ENCODE peak calls at places on chromosomes 13 and 19, in seven cellular contexts. J, C, Y, Q, T, M and R are unnamed samples.

GRCh38 chr19:42115705-42116104 is 16.5 kb downstream of the POU2F2 start:
- DNase-seq in J (no peak), T (no peak), M (no peak), Q (no peak), C (no peak), Y (no peak), R (no peak)

GRCh38 chr13:30832845-30833332 is 73.2 kb upstream of the MEDAG start:
- DNase-seq in Q (no peak), M (peak), Y (peak), T (no peak), J (peak), C (peak), R (peak)

GRCh38 chr13:74747186-74747955 is 613.2 kb upstream of the KLF12 start:
- DNase-seq in J (no peak), M (no peak), T (no peak), Q (no peak), Y (no peak), C (no peak), R (no peak)

GRCh38 chr19:32599736-32600157 is 18.8 kb downstream of the PDCD5 start:
- DNase-seq in Q (peak), C (peak), M (peak), T (peak), J (peak), Y (no peak), R (peak)

GRCh38 chr19:3618144-3618810 is 8.3 kb downstream of the CACTIN start:
- DNase-seq in J (peak), M (peak), T (no peak), C (peak), Y (peak), Q (peak), R (peak)

GRCh38 chr19:17946965-17947784 is 14.4 kb downstream of the CCDC124 start:
- DNase-seq in Y (no peak), J (peak), Q (no peak), C (no peak), M (no peak), T (no peak), R (no peak)

GRCh38 chr13:100852146-100852545 is 177.6 kb upstream of the TMTC4 start:
- DNase-seq in J (no peak), Y (no peak), Q (no peak), T (no peak), C (no peak), M (no peak), R (no peak)

GRCh38 chr19:6714749-6715555 is 5.5 kb downstream of the C3 start:
- DNase-seq in C (no peak), Y (no peak), M (no peak), Q (no peak), J (no peak), T (no peak), R (no peak)

GRCh38 chr19:5893907-5894703 is 9.5 kb downstream of the NDUFA11 start:
- DNase-seq in Q (no peak), T (no peak), Y (no peak), M (peak), J (no peak), C (no peak), R (no peak)

GRCh38 chr13:111912453-111912866 is 154.5 kb upstream of the SOX1 start:
- DNase-seq in J (no peak), Y (no peak), Q (no peak), T (no peak), M (no peak), C (no peak), R (no peak)

GRCh38 chr19:32935629-32936028 is 36.1 kb downstream of the CEP89 start:
- DNase-seq in M (no peak), Q (no peak), T (no peak), C (no peak), Y (no peak), J (no peak), R (no peak)

GRCh38 chr19:3809881-3810707 is 23.9 kb upstream of the MATK start:
- DNase-seq in Y (no peak), M (no peak), J (peak), C (no peak), T (no peak), Q (no peak), R (peak)

GRCh38 chr19:11345122-11345752 is 831 bp downstream of the TMEM205 start:
- DNase-seq in Y (no peak), T (no peak), Q (no peak), J (no peak), M (peak), C (no peak), R (peak)

GRCh38 chr19:1074512-1075283 is 7.7 kb downstream of the ARHGAP45 start:
- DNase-seq in C (peak), M (peak), Q (no peak), Y (peak), J (peak), T (no peak), R (peak)

GRCh38 chr13:23321534-23322241 is 111.8 kb downstream of the SACS start:
- DNase-seq in Y (no peak), C (no peak), J (peak), T (peak), Q (peak), M (no peak), R (peak)

GRCh38 chr13:59480398-59480797 is 683.3 kb downstream of the DIAPH3 start:
- DNase-seq in T (no peak), J (no peak), C (no peak), Y (no peak), Q (no peak), M (no peak), R (no peak)

GRCh38 chr19:4506449-4507149 is 11.7 kb downstream of the PLIN4 start:
- DNase-seq in J (no peak), T (no peak), C (no peak), Q (peak), M (no peak), Y (no peak), R (no peak)

GRCh38 chr19:13044160-13044853 is 49.0 kb downstream of the NFIX start:
- DNase-seq in J (no peak), Y (no peak), Q (no peak), C (peak), M (no peak), T (no peak), R (no peak)

GRCh38 chr19:35793381-35794165 is 18.2 kb downstream of the ARHGAP33 start:
- DNase-seq in T (no peak), M (no peak), Y (no peak), C (no peak), J (no peak), Q (peak), R (no peak)

GRCh38 chr13:39887424-39887823 is 232.0 kb downstream of the COG6 start:
- DNase-seq in T (no peak), C (no peak), J (no peak), Y (no peak), Q (peak), M (no peak), R (no peak)

GRCh38 chr13:96822900-96823299 is 171.4 kb downstream of the OXGR1 start:
- DNase-seq in C (no peak), Q (no peak), M (peak), T (no peak), J (no peak), Y (no peak), R (peak)

GRCh38 chr19:35715981-35716734 is 1.6 kb upstream of the KMT2B start:
- DNase-seq in J (no peak), C (no peak), T (no peak), Q (peak), Y (no peak), M (peak), R (no peak)

GRCh38 chr13:39419866-39420265 is 183.1 kb downstream of the LHFPL6 start:
- DNase-seq in Y (no peak), T (no peak), C (no peak), J (no peak), Q (no peak), M (no peak), R (no peak)

GRCh38 chr19:15836345-15836594 is 20.8 kb upstream of the OR10H1 start:
- DNase-seq in J (no peak), C (no peak), M (no peak), Q (peak), T (peak), Y (no peak), R (no peak)

GRCh38 chr19:34639491-34640085 is 37.4 kb downstream of the SCGB2B2 start:
- DNase-seq in Q (peak), C (peak), M (peak), J (peak), T (peak), Y (peak), R (peak)

GRCh38 chr19:15195381-15195964 is 5.3 kb downstream of the NOTCH3 start:
- DNase-seq in J (no peak), T (no peak), C (no peak), M (peak), Y (no peak), Q (peak), R (no peak)

GRCh38 chr13:96967248-96967745 is 27.0 kb downstream of the OXGR1 start:
- DNase-seq in C (no peak), T (no peak), Y (no peak), J (no peak), Q (no peak), M (no peak), R (no peak)

GRCh38 chr19:50046649-50047503 is 21.1 kb downstream of the ZNF473 start:
- DNase-seq in T (no peak), J (no peak), Q (peak), C (peak), M (peak), Y (peak), R (no peak)

GRCh38 chr13:44050450-44051063 is 170.9 kb downstream of the LACC1 start:
- DNase-seq in M (peak), C (no peak), Q (peak), J (peak), T (peak), Y (no peak), R (peak)

GRCh38 chr19:28393574-28394336 is 819.2 kb downstream of the UQCRFS1 start:
- DNase-seq in T (no peak), Q (no peak), M (no peak), C (no peak), J (no peak), Y (no peak), R (no peak)

GRCh38 chr13:36965767-36966166 is 33.4 kb downstream of the ALG5 start:
- DNase-seq in J (no peak), Y (no peak), C (no peak), T (peak), M (no peak), Q (peak), R (no peak)

GRCh38 chr19:29084266-29084665 is 128.7 kb downstream of the UQCRFS1 start:
- DNase-seq in Y (no peak), J (no peak), M (peak), Q (peak), T (peak), C (no peak), R (peak)

GRCh38 chr13:99553033-99553432 is 51.8 kb downstream of the TM9SF2 start:
- DNase-seq in Q (no peak), T (no peak), C (no peak), J (no peak), Y (no peak), M (no peak), R (no peak)

GRCh38 chr13:24180743-24181384 is 20.3 kb downstream of the SPATA13 start:
- DNase-seq in Y (no peak), T (no peak), M (no peak), Q (peak), C (no peak), J (no peak), R (no peak)